ENCODE peak calls at places on chromosomes 7 and 10, in four cellular contexts. U, S, Y and R are unnamed samples.

GRCh38 chr10:106520698-106521097 is 643.8 kb downstream of the SORCS1 start:
- DNase-seq in S (no peak), U (no peak), Y (no peak), R (no peak)

GRCh38 chr7:23333671-23334246 is 34.6 kb downstream of the MALSU1 start:
- DNase-seq in S (peak), Y (no peak), U (peak), R (peak)

GRCh38 chr10:121596668-121597503 is 1.4 kb downstream of the FGFR2 start:
- DNase-seq in S (no peak), U (no peak), Y (no peak), R (peak)

GRCh38 chr10:74194999-74195398 is 44.0 kb downstream of the ADK start:
- DNase-seq in S (no peak), Y (no peak), U (no peak), R (peak)

GRCh38 chr7:155322530-155322929 is 24.9 kb downstream of the INSIG1 start:
- DNase-seq in S (no peak), Y (no peak), U (no peak), R (peak)

GRCh38 chr7:24138366-24138765 is 145.6 kb upstream of the NPY start:
- DNase-seq in S (no peak), Y (no peak), U (no peak), R (no peak)

GRCh38 chr10:91036807-91037405 is 116.0 kb upstream of the ANKRD1 start:
- DNase-seq in Y (no peak), U (no peak), S (no peak), R (peak)

GRCh38 chr10:89591796-89592271 is 53.2 kb downstream of the PANK1 start:
- DNase-seq in Y (no peak), U (no peak), S (peak), R (peak)

GRCh38 chr7:55192718-55193117 is 172.4 kb upstream of the LANCL2 start:
- DNase-seq in U (peak), S (peak), Y (no peak), R (peak)

GRCh38 chr7:106767498-106768323 is 97.4 kb upstream of the PIK3CG start:
- DNase-seq in S (peak), Y (no peak), U (no peak), R (peak)

GRCh38 chr10:133207041-133207600 is 22.9 kb upstream of the UTF1 start:
- DNase-seq in S (no peak), Y (no peak), U (no peak), R (no peak)